ENCODE peak calls at places on chromosome 20, in eight cellular contexts. J is GM13977, D is adrenal gland, I is fibroblast of lung, C is WERI-Rb-1, A is epithelial cell of proximal tubule, F is MCF 10A, Y is gastrocnemius medialis. S is an unnamed sample.
A peak's percentile ranks its signal among the peaks of the same experiment; 100 is the strongest.

GRCh38 chr20:23008673-23009072 is 26.4 kb upstream of the SSTR4 start:
- DNase-seq in J (no peak), D (no peak), I (no peak), C (no peak), A (no peak), F (no peak), Y (no peak), S (no peak)

GRCh38 chr20:31260326-31260932 is 3.0 kb downstream of the DEFB115 start:
- DNase-seq in J (no peak), D (no peak), I (no peak), C (peak; percentile 17), A (no peak), F (peak; percentile 27), Y (no peak), S (no peak)

GRCh38 chr20:3674995-3675900 is 6.6 kb downstream of the ADAM33 start:
- DNase-seq in J (no peak), D (no peak), I (no peak), C (no peak), A (no peak), F (no peak), Y (no peak), S (no peak)

GRCh38 chr20:22652685-22653568 is 68.6 kb upstream of the FOXA2 start:
- DNase-seq in J (no peak), D (no peak), I (no peak), C (no peak), A (no peak), F (no peak), Y (no peak), S (no peak)

GRCh38 chr20:8646716-8647115 is 422.2 kb upstream of the PLCB4 start:
- DNase-seq in J (no peak), D (no peak), I (peak; percentile 95), C (no peak), A (no peak), F (no peak), Y (no peak), S (no peak)

GRCh38 chr20:22453244-22454080 is 130.9 kb downstream of the FOXA2 start:
- DNase-seq in J (no peak), D (no peak), I (no peak), C (no peak), A (no peak), F (peak; percentile 67), Y (no peak), S (no peak)

GRCh38 chr20:63097336-63097831 is 90.6 kb upstream of the BHLHE23 start:
- DNase-seq in J (no peak), D (peak; percentile 6), I (no peak), C (peak; percentile 5), A (no peak), F (no peak), Y (peak; percentile 3), S (no peak)

GRCh38 chr20:46741924-46742692 is 32.7 kb downstream of the SLC2A10 start:
- DNase-seq in J (no peak), D (no peak), I (no peak), C (no peak), A (no peak), F (peak; percentile 10), Y (no peak), S (no peak)

GRCh38 chr20:46708172-46708860 is 1.1 kb upstream of the SLC2A10 start:
- DNase-seq in J (no peak), D (no peak), I (no peak), C (peak; percentile 27), A (no peak), F (no peak), Y (no peak), S (no peak)

GRCh38 chr20:32539817-32540675 is 45.1 kb downstream of the NOL4L start:
- DNase-seq in J (peak; percentile 54), D (no peak), I (no peak), C (no peak), A (no peak), F (no peak), Y (no peak), S (no peak)

GRCh38 chr20:8757146-8757545 is 311.7 kb upstream of the PLCB4 start:
- DNase-seq in J (no peak), D (peak; percentile 36), I (peak; percentile 84), C (no peak), A (peak; percentile 51), F (peak; percentile 76), Y (no peak), S (no peak)

GRCh38 chr20:35011589-35012226 is 56.0 kb downstream of the MYH7B start:
- DNase-seq in J (no peak), D (no peak), I (no peak), C (no peak), A (no peak), F (no peak), Y (no peak), S (no peak)

GRCh38 chr20:48153523-48153922 is 368.2 kb upstream of the SULF2 start:
- DNase-seq in J (no peak), D (no peak), I (peak; percentile 59), C (no peak), A (no peak), F (no peak), Y (no peak), S (peak; percentile 35)

GRCh38 chr20:50308513-50309279 is 118.1 kb downstream of the CEBPB start:
- DNase-seq in J (no peak), D (peak; percentile 97), I (peak; percentile 99), C (peak; percentile 85), A (peak; percentile 80), F (peak; percentile 99), Y (peak; percentile 87), S (no peak)

GRCh38 chr20:62558779-62559178 is 83.0 kb upstream of the GATA5 start:
- DNase-seq in J (no peak), D (no peak), I (no peak), C (peak; percentile 38), A (no peak), F (no peak), Y (peak; percentile 98), S (no peak)

DNA sequence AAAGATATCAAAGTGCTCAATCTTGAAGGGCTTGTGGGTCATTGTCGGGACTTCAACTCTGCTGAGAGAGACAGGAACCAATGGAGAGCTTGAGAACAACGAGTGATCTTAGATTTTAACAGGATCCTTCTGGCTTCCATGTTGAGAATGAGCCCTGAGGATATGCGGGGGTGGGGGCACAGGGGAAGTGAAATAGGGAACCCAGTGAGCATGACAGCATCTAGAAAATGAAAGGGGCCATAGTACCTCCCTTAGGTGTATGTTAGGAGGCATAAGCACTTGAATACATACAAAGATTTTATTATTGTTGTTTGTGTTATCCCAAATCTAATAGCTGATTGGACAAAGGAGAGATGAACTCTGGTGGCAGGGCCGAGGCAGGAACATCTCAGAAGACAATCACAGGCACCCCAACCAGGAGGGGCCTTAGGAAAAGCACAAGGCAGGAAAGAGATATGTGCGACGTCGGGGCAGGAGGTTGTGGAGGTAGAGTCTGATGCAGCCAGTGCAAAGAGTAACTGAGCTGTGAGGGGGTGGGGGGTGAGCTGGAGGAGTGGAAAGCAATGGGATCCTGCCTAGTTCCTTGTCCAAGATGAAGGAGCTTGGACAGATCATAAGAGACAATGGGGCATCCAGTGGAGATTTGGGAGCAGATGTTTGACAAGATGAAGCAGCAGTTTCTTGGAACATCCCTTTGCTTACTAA is 10.4 kb downstream of the TGM6 start:
- DNase-seq in J (peak; percentile 57), D (no peak), I (no peak), C (no peak), A (no peak), F (no peak), Y (no peak), S (peak; percentile 58)
- TF ChIP-seq CTCF in J (no peak), D (no peak), I (no peak), C (no peak), A (no peak), F (no peak), Y (no peak), S (no peak)

GRCh38 chr20:37377346-37378081 is 31.6 kb downstream of the SRC start:
- DNase-seq in J (no peak), D (peak; percentile 14), I (no peak), C (no peak), A (no peak), F (no peak), Y (no peak), S (no peak)

GRCh38 chr20:37376324-37376723 is 30.4 kb downstream of the SRC start:
- DNase-seq in J (no peak), D (no peak), I (no peak), C (no peak), A (no peak), F (no peak), Y (no peak), S (no peak)

GRCh38 chr20:37378420-37378784 is 32.5 kb downstream of the SRC start:
- DNase-seq in J (no peak), D (no peak), I (no peak), C (peak; percentile 2), A (no peak), F (no peak), Y (no peak), S (no peak)

GRCh38 chr20:37375227-37375626 is 29.3 kb downstream of the SRC start:
- DNase-seq in J (no peak), D (no peak), I (no peak), C (no peak), A (no peak), F (no peak), Y (no peak), S (no peak)

DNA sequence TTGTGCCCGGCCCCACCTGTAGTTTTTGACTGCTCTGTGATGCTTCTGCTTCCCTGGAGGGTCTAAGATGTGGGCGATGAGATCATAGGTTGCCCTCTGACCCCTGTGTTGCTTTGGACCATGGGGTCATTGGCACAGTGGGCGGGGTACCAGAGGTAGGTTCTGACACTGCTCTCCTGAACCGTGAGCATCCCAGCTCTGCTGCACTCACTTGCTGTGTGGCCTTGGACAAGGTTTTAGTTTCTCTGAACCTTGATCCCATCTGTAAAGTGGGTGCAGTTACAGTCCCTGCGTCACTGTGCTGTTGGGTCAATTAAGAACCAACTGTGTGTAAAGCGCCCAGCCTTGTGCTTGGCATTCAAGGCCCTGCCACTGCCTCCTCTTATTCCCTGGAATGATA is 30.9 kb downstream of the SRC start:
- DNase-seq in J (no peak), D (no peak), I (no peak), C (no peak), A (no peak), F (no peak), Y (no peak), S (no peak)
- TF ChIP-seq CTCF in J (no peak), D (no peak), I (no peak), C (no peak), A (no peak), F (no peak), Y (no peak), S (no peak)

GRCh38 chr20:33674294-33675126 is at the start of gene NECAB3:
- DNase-seq in J (peak; percentile 93), D (peak; percentile 83), I (peak; percentile 60), C (peak; percentile 82), A (no peak), F (peak; percentile 67), Y (peak; percentile 85), S (peak; percentile 92)
- TF ChIP-seq CTCF in J (no peak), D (no peak), I (no peak), C (no peak), A (no peak), F (no peak), Y (no peak), S (no peak)

DNA sequence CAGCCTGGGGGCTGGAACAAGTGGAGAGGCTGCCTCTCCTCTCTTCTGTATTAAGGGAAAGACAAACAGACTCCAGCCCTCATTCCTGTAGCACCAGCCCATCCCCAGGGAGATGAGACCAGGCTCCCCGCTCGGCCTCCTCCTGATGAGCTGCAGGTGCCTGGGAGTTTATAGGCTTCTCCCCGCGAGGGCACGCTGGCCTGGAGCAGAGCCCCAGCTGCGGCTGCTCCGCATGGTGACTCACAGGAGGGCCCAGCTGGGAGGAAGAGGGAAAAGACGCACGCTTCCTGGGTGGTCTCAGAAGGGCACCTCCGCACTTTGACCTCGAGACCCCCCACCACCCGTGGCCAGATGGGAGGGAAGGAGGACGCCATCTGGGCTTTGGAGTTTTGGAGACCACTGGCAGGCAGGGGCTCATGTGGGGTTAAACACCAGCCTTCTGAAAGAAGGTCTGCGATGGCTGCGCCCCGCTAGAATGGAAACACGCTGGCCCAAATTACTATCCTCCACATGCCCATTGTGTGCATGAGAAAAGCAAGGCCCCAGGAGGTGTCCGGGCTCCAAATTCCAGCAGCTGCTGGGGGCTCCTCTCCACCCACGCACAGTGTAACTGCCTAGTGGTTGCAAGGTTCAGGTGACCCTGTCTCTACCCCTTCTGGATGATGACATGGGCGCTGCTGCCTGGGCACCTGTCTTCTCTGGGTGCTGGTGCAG is 67.9 kb downstream of the BMP7 start:
- DNase-seq in J (no peak), D (no peak), I (peak; percentile 39), C (no peak), A (no peak), F (no peak), Y (no peak), S (no peak)
- TF ChIP-seq CTCF in J (no peak), D (no peak), I (no peak), C (no peak), A (no peak), F (no peak), Y (no peak), S (no peak)